ENCODE peak calls at places on chromosome 9, in eight cellular contexts. D, T, N, C, W, F, E and M are unnamed samples.

GRCh38 chr9:129089246-129089645 is 8.3 kb downstream of the DOLPP1 start:
- DNase-seq in D (no peak), T (no peak), N (no peak), C (no peak), W (no peak), F (no peak), E (no peak), M (no peak)

GRCh38 chr9:38662763-38663593 is 42.6 kb upstream of the ANKRD18A start:
- DNase-seq in D (peak; percentile 32), T (no peak), N (no peak), C (no peak), W (no peak), F (no peak), E (no peak), M (no peak)

GRCh38 chr9:107288701-107289100 is 5.6 kb downstream of the RAD23B start:
- DNase-seq in D (no peak), T (no peak), N (no peak), C (no peak), W (no peak), F (no peak), E (no peak), M (no peak)

GRCh38 chr9:14311940-14312572 is 1.9 kb downstream of the NFIB start:
- DNase-seq in D (peak; percentile 50), T (no peak), N (no peak), C (no peak), W (no peak), F (no peak), E (no peak), M (no peak)

GRCh38 chr9:91949946-91950664 is at the start of gene ROR2:
- DNase-seq in D (peak; percentile 53), T (no peak), N (peak; percentile 34), C (peak; percentile 28), W (peak; percentile 69), F (peak; percentile 38), E (peak; percentile 17), M (peak; percentile 34)

GRCh38 chr9:136488247-136489214 is 5.7 kb upstream of the SEC16A start:
- DNase-seq in D (peak; percentile 72), T (no peak), N (peak; percentile 50), C (no peak), W (peak; percentile 50), F (peak; percentile 63), E (peak; percentile 77), M (peak; percentile 76)

GRCh38 chr9:95772320-95773060 is 103.0 kb upstream of the ERCC6L2 start:
- DNase-seq in D (no peak), T (no peak), N (peak; percentile 67), C (no peak), W (no peak), F (no peak), E (no peak), M (no peak)

GRCh38 chr9:121353246-121353975 is 16.6 kb downstream of the STOM start:
- DNase-seq in D (no peak), T (no peak), N (peak; percentile 85), C (peak; percentile 45), W (no peak), F (no peak), E (peak; percentile 71), M (no peak)